ENCODE peak calls at places on chromosomes 3 and 15, in seven cellular contexts. R is mesendoderm, V is IMR-90, L is neuronal stem cell, I is H9, B is H1, D is trophoblast cell. P is an unnamed sample. For H3K79me1, the result is how much of the 10 kb centered on the place peaks cover.

GRCh38 chr3:73516656-73517055 is 108.1 kb downstream of the PDZRN3 start:
- DNase-seq in B (no peak), V (peak), R (no peak), D (no peak), L (no peak), I (no peak), P (no peak)

GRCh38 chr3:32975891-32976290 is 24.4 kb downstream of the CCR4 start:
- DNase-seq in I (no peak), V (no peak), B (no peak), R (no peak), L (no peak), D (no peak), P (no peak)

GRCh38 chr3:189710620-189711388 is 79.6 kb downstream of the TP63 start:
- DNase-seq in B (no peak), I (peak), V (peak), D (peak), R (peak), L (no peak), P (peak)

GRCh38 chr3:38131621-38132369 is 5.1 kb downstream of the ACAA1 start:
- DNase-seq in R (peak), V (peak), B (peak), L (peak), D (peak), I (peak), P (peak)

GRCh38 chr3:40237892-40238571 is 71.5 kb upstream of the EIF1B start:
- DNase-seq in D (peak), I (peak), R (peak), L (peak), B (no peak), V (peak), P (no peak)

GRCh38 chr3:17577795-17578520 is 164.5 kb downstream of the TBC1D5 start:
- DNase-seq in D (peak), B (no peak), V (peak), L (no peak), I (no peak), R (no peak), P (peak)

GRCh38 chr15:60751985-60752952 is 273.3 kb upstream of the ICE2 start:
- DNase-seq in I (no peak), B (no peak), V (peak), D (no peak), R (no peak), L (no peak), P (peak)

GRCh38 chr3:58626841-58627579 is 39.6 kb downstream of the FAM3D start:
- DNase-seq in V (no peak), L (no peak), D (no peak), B (no peak), I (no peak), R (no peak), P (no peak)

GRCh38 chr15:82231842-82232241 is 30.7 kb downstream of the EFL1 start:
- DNase-seq in V (no peak), L (no peak), R (peak), D (no peak), B (no peak), I (no peak), P (no peak)

DNA sequence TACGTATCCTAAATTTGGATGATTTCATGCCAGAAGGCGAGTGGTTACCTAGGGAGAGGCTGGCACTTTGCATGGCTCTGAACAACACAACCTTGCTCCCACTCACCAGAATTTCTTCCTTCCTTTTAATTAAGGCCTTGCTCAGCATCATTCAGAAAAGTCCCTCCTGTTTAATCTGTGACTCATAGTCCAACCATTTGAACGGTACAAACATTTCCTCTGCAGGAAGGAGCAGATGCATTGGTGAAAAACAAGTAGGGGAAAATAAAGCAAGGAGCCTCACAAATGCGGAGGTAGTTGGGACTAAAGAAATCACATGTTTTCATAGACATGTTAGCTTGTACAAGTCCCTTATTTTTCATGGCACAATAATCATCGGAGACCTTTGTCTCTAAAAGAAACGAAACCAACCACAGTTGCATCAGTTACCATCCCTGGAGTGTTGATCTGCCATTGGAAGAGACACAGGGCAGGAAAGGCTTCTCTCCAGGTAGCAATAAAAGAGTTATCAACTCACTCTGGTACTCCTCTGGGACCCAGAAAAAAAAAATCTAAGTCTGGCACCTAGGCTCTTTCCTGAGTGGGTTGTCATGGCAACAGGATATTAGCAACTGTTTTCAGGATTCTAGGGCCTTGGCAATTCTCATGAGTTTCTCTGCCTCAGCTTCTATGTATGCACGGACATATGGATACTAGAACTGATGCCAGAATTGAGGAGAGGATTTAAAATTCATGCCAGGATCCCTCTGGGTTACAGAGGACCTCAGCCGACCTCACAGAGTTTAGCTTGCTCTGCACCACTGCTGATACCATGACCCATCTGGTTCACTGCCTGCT is 255.4 kb upstream of the ARPP21 start:
- DNase-seq in B (no peak), V (no peak), D (no peak), R (peak), I (no peak), L (no peak), P (peak)
- H3K79me1 ChIP-seq in B (under half), V (under half), D (under half), R (under half), I (under half), L (under half), P (under half)

GRCh38 chr3:70816346-70816745 is 503.9 kb upstream of the MDFIC2 start:
- DNase-seq in D (no peak), R (no peak), V (no peak), I (no peak), B (no peak), L (no peak), P (no peak)

GRCh38 chr3:70815817-70816216 is 503.4 kb upstream of the MDFIC2 start:
- DNase-seq in I (no peak), V (no peak), L (no peak), R (no peak), D (no peak), B (no peak), P (no peak)

GRCh38 chr3:70811880-70812279 is 499.4 kb upstream of the MDFIC2 start:
- DNase-seq in L (no peak), V (peak), R (peak), B (no peak), I (no peak), D (peak), P (peak)

GRCh38 chr3:70808881-70809280 is 496.4 kb upstream of the MDFIC2 start:
- DNase-seq in V (no peak), R (no peak), D (no peak), B (no peak), I (no peak), L (no peak), P (no peak)

DNA sequence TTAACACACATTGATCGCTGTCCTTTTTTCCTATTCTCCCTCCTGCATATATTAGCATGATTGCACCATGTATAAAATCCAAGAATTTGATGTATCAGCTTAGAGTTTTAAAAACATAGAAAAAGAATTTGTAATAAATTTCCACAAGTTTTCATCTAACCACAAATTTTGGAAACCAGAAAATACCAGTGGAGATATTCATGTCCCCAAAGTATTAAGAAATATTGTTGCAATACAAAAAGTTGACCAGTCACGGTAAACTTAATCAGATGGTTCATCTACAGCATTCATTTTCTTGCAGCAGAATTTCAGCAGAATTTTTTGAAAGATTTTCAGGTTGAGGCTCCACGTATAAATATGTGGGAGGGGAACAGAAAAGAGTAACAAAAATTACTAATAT is 500.9 kb upstream of the MDFIC2 start:
- DNase-seq in D (no peak), B (no peak), L (no peak), R (no peak), I (no peak), V (no peak), P (no peak)
- H3K23ac ChIP-seq in D (no peak), B (no peak), L (no peak), R (no peak), I (no peak), V (no peak), P (no peak)

GRCh38 chr15:29863438-29863837 is 41.2 kb upstream of the TJP1 start:
- DNase-seq in B (no peak), I (no peak), D (no peak), V (no peak), R (no peak), L (no peak), P (no peak)
- H3K79me1 ChIP-seq in B (under half), I (under half), D (under half), V (under half), R (under half), L (under half), P (under half)

GRCh38 chr3:115525726-115526125 is 97.6 kb upstream of the GAP43 start:
- DNase-seq in L (no peak), I (no peak), V (no peak), D (no peak), B (no peak), R (no peak), P (no peak)
- H3K23ac ChIP-seq in L (no peak), I (no peak), V (no peak), D (no peak), B (no peak), R (no peak), P (no peak)

DNA sequence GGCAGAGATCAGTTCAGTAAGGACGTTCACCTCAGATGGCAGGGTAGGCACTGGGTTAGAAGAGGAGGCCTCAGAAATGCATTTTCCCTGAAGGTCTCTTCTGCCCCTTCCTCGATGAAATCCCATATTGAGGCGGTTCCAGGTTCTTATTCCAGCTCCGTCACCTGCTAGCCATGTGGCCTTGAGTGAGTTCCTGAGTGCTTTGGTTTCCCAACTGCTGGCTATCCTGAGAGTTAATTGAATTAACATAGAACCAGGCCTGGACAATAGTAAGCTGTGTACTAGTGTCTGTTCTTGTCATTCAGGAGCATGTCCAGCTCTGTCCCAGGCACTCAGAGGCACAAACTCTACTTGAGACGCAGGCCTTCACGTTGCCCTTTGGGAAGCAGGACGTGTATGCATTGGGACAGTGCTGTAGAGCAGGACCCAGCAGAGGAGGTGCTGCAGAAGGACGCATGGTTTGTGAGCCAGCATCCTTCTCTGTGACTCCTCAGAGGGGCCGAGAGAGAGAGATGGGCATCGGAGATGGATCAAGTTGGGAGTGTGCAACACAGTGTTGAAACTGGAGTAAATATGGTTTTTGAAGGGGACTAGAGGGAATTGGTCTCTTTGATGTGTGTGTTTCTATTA is 114.2 kb downstream of the ASB7 start:
- DNase-seq in I (peak), R (no peak), L (no peak), D (no peak), B (no peak), V (no peak), P (no peak)
- H3K79me1 ChIP-seq in I (under half), R (under half), L (under half), D (under half), B (under half), V (under half), P (under half)

P was measured in mesenchymal stem cell.